ENCODE peak calls at places on chromosomes 16 and 17, in seven cellular contexts. D is cardiac fibroblast, C is D721Med, L is Peyer's patch, A is retinal pigment epithelial cell, B is thoracic aorta, U is heart right ventricle. J is an unnamed sample.

GRCh38 chr17:4256952-4257351 is 6.8 kb downstream of the ANKFY1 start:
- DNase-seq in C (no peak), A (no peak), D (peak; percentile 31), B (no peak), U (no peak), L (no peak), J (no peak)

GRCh38 chr17:74566132-74566753 is 1.1 kb downstream of the CD300H start:
- DNase-seq in D (peak; percentile 5), C (no peak), B (no peak), L (peak; percentile 57), U (no peak), A (no peak), J (no peak)

GRCh38 chr16:58843675-58844074 is 109.6 kb upstream of the GOT2 start:
- DNase-seq in L (no peak), B (no peak), D (peak; percentile 33), C (no peak), U (no peak), A (no peak), J (no peak)

GRCh38 chr17:13029340-13029739 is 11.5 kb upstream of the ELAC2 start:
- DNase-seq in A (no peak), U (no peak), C (no peak), B (no peak), D (no peak), L (no peak), J (no peak)

GRCh38 chr16:75931043-75931442 is 204.8 kb upstream of the CPHXL start:
- DNase-seq in L (no peak), B (no peak), C (no peak), A (no peak), D (no peak), U (no peak), J (no peak)

GRCh38 chr17:1110844-1111598 is 68.8 kb downstream of the ABR start:
- DNase-seq in A (peak; percentile 82), D (peak; percentile 90), L (peak; percentile 71), B (peak; percentile 92), U (peak; percentile 60), C (no peak), J (no peak)

GRCh38 chr17:51461578-51462004 is 201.2 kb downstream of the UTP18 start:
- DNase-seq in B (no peak), A (no peak), L (peak; percentile 68), U (peak; percentile 31), D (peak; percentile 64), C (no peak), J (no peak)

GRCh38 chr17:33292981-33293867 is at the start of gene ASIC2:
- DNase-seq in D (peak; percentile 22), C (no peak), B (no peak), A (no peak), L (peak; percentile 52), U (no peak), J (no peak)

GRCh38 chr16:89369266-89369895 is 121.0 kb downstream of the ANKRD11 start:
- DNase-seq in B (no peak), A (no peak), C (no peak), D (no peak), U (no peak), L (no peak), J (no peak)

GRCh38 chr17:67156269-67157199 is 88.5 kb downstream of the HELZ start:
- DNase-seq in A (peak; percentile 83), D (peak; percentile 53), C (no peak), U (no peak), B (no peak), L (no peak), J (no peak)

GRCh38 chr17:17570207-17570797 is 21.2 kb downstream of the PEMT start:
- DNase-seq in A (no peak), C (peak; percentile 47), D (peak; percentile 28), L (peak; percentile 57), B (no peak), U (peak; percentile 57), J (no peak)

GRCh38 chr16:2817496-2818277 is 650 bp downstream of the PRSS21 start:
- DNase-seq in U (no peak), C (no peak), D (no peak), A (no peak), B (no peak), L (no peak), J (no peak)

GRCh38 chr17:62782730-62783260 is 25.3 kb downstream of the MARCHF10 start:
- DNase-seq in L (no peak), U (no peak), A (no peak), B (no peak), C (no peak), D (no peak), J (no peak)

GRCh38 chr17:18888766-18889290 is 30.9 kb downstream of the PRPSAP2 start:
- DNase-seq in U (no peak), A (no peak), B (no peak), L (no peak), D (no peak), C (no peak), J (no peak)

GRCh38 chr16:85673529-85674417 is 15.0 kb downstream of the GINS2 start:
- DNase-seq in A (no peak), D (peak; percentile 64), B (no peak), L (no peak), C (no peak), U (peak; percentile 72), J (no peak)

GRCh38 chr17:27649929-27650328 is 18.9 kb downstream of the LGALS9 start:
- DNase-seq in C (no peak), D (no peak), A (no peak), U (peak; percentile 46), B (no peak), L (no peak), J (no peak)

GRCh38 chr16:61148930-61149329 is 887.3 kb downstream of the CDH8 start:
- DNase-seq in D (no peak), C (no peak), L (no peak), B (no peak), U (no peak), A (no peak), J (no peak)

GRCh38 chr17:413016-413350 is 60.4 kb upstream of the RPH3AL start:
- DNase-seq in U (no peak), L (no peak), A (no peak), B (no peak), D (no peak), C (no peak), J (no peak)

GRCh38 chr17:63696381-63696961 is 3.5 kb downstream of the LIMD2 start:
- DNase-seq in D (peak; percentile 51), B (no peak), L (peak; percentile 72), U (no peak), A (no peak), C (no peak), J (no peak)

GRCh38 chr16:89546781-89547180 is 13.7 kb upstream of the RPL13 start:
- DNase-seq in B (no peak), A (no peak), D (no peak), L (no peak), C (no peak), U (no peak), J (no peak)

GRCh38 chr16:31129568-31130335 is 5.8 kb downstream of the PRSS8 start:
- DNase-seq in D (no peak), U (peak; percentile 52), C (no peak), A (no peak), B (no peak), L (no peak), J (no peak)

GRCh38 chr17:59756236-59756818 is 48.9 kb downstream of the VMP1 start:
- DNase-seq in A (peak; percentile 63), D (peak; percentile 88), C (no peak), L (no peak), B (no peak), U (no peak), J (no peak)

GRCh38 chr17:7515912-7516610 is 31.9 kb downstream of the POLR2A start:
- DNase-seq in B (no peak), L (peak; percentile 78), U (no peak), A (no peak), D (no peak), C (no peak), J (no peak)

GRCh38 chr17:74736423-74737298 is at the start of gene RAB37:
- DNase-seq in B (no peak), A (no peak), D (peak; percentile 47), C (no peak), L (peak; percentile 90), U (peak; percentile 62), J (peak; percentile 74)

GRCh38 chr17:14098246-14098645 is 28.9 kb downstream of the COX10 start:
- DNase-seq in L (no peak), C (no peak), B (no peak), U (no peak), D (no peak), A (no peak), J (no peak)

GRCh38 chr16:82859638-82860037 is 232.9 kb downstream of the CDH13 start:
- DNase-seq in D (no peak), B (no peak), A (no peak), U (no peak), C (no peak), L (no peak), J (no peak)

GRCh38 chr16:4273858-4274291 is 1.1 kb upstream of the TFAP4 start:
- DNase-seq in B (no peak), C (no peak), A (no peak), D (peak; percentile 47), L (peak; percentile 70), U (peak; percentile 71), J (peak; percentile 41)

GRCh38 chr16:4272114-4272954 is 489 bp downstream of the TFAP4 start:
- DNase-seq in A (no peak), B (no peak), D (peak; percentile 37), C (no peak), L (peak; percentile 82), U (peak; percentile 55), J (no peak)

GRCh38 chr16:4270091-4270490 is 2.7 kb downstream of the TFAP4 start:
- DNase-seq in D (no peak), C (no peak), B (no peak), A (no peak), L (no peak), U (no peak), J (no peak)

GRCh38 chr16:4270595-4270994 is 2.2 kb downstream of the TFAP4 start:
- DNase-seq in L (no peak), B (no peak), A (no peak), D (no peak), C (no peak), U (no peak), J (no peak)

GRCh38 chr16:4271176-4272113 is 1.4 kb downstream of the TFAP4 start:
- DNase-seq in L (peak; percentile 97), U (peak; percentile 92), A (peak; percentile 76), B (peak; percentile 77), D (peak; percentile 93), C (peak; percentile 83), J (peak; percentile 82)
- TF ChIP-seq CTCF in L (no peak), U (no peak), A (no peak), B (no peak), D (no peak), C (peak; percentile 16), J (no peak)

GRCh38 chr16:81198635-81199034 is 39.9 kb upstream of the BCO1 start:
- DNase-seq in C (no peak), A (no peak), L (no peak), U (no peak), D (peak; percentile 22), B (no peak), J (no peak)
- TF ChIP-seq CTCF in C (no peak), A (peak; percentile 32), L (no peak), U (no peak), D (peak; percentile 28), B (no peak), J (no peak)

GRCh38 chr16:24955975-24956731 is 59.0 kb downstream of the ARHGAP17 start:
- DNase-seq in B (no peak), L (no peak), C (no peak), D (no peak), A (no peak), U (no peak), J (no peak)
- TF ChIP-seq CTCF in B (no peak), L (no peak), C (no peak), D (no peak), A (no peak), U (no peak), J (no peak)

GRCh38 chr16:77965346-77965745 is 57.0 kb upstream of the CLEC3A start:
- DNase-seq in B (no peak), U (peak; percentile 25), L (no peak), D (no peak), C (no peak), A (no peak), J (no peak)
- TF ChIP-seq CTCF in B (no peak), U (no peak), L (no peak), D (no peak), C (no peak), A (no peak), J (no peak)